ENCODE peak calls at places on chromosomes 16 and 17, in seven cellular contexts. T is AG08396; L is AG09319; Y is kidney glomerular epithelial cell; V is ACHN; D is GOT3; B is activated CD4-positive, alpha-beta T cell treated with anti-CD3 and anti-CD28 coated beads, Interleukin-2, amount 50 U/mL, for 48 hours. Q is an unnamed sample.

GRCh38 chr17:42521036-42521435 is 15.0 kb upstream of the NAGLU start:
- DNase-seq in T (no peak), Y (peak), B (no peak), V (no peak), L (no peak), D (no peak), Q (peak)

GRCh38 chr16:79088971-79089370 is 511.6 kb downstream of the MAF start:
- DNase-seq in D (no peak), T (no peak), B (no peak), Y (no peak), L (no peak), V (no peak), Q (no peak)

GRCh38 chr17:31493656-31494155 is 102.2 kb downstream of the RAB11FIP4 start:
- DNase-seq in Y (no peak), T (no peak), B (no peak), V (no peak), D (no peak), L (no peak), Q (no peak)

GRCh38 chr17:31750578-31750977 is 108.5 kb downstream of the COPRS start:
- DNase-seq in T (no peak), D (no peak), B (no peak), Y (no peak), V (no peak), L (no peak), Q (no peak)

GRCh38 chr17:7816926-7817642 is 16.9 kb upstream of the KDM6B start:
- DNase-seq in T (no peak), Y (no peak), D (no peak), V (no peak), B (no peak), L (no peak), Q (no peak)

GRCh38 chr16:52446076-52446475 is 100.9 kb downstream of the TOX3 start:
- DNase-seq in L (no peak), V (no peak), T (no peak), B (no peak), Y (no peak), D (no peak), Q (no peak)

GRCh38 chr17:8857919-8858318 is 9.6 kb downstream of the PIK3R6 start:
- DNase-seq in B (peak), T (no peak), L (no peak), Y (no peak), D (no peak), V (no peak), Q (peak)

GRCh38 chr17:8062807-8063483 is 24.1 kb downstream of the ALOX15B start:
- DNase-seq in T (no peak), Y (no peak), L (no peak), D (no peak), V (no peak), B (no peak), Q (no peak)

GRCh38 chr16:86077243-86077940 is 178.4 kb downstream of the IRF8 start:
- DNase-seq in Y (no peak), T (peak), L (no peak), D (no peak), V (no peak), B (no peak), Q (no peak)

GRCh38 chr17:39380144-39380543 is 21.3 kb downstream of the FBXL20 start:
- DNase-seq in Y (no peak), L (no peak), V (no peak), D (no peak), B (no peak), T (no peak), Q (no peak)

GRCh38 chr16:15857779-15858560 is 1.1 kb upstream of the MYH11 start:
- DNase-seq in B (no peak), D (no peak), T (peak), Y (no peak), L (no peak), V (no peak), Q (no peak)

GRCh38 chr16:49836218-49836617 is 19.7 kb downstream of the ZNF423 start:
- DNase-seq in L (no peak), D (no peak), V (no peak), Y (no peak), B (no peak), T (no peak), Q (no peak)

GRCh38 chr17:44961921-44962350 is 6.2 kb downstream of the C1QL1 start:
- DNase-seq in B (no peak), D (no peak), V (no peak), Y (no peak), T (no peak), L (no peak), Q (no peak)

GRCh38 chr17:5364156-5364555 is 55.3 kb downstream of the NUP88 start:
- DNase-seq in V (no peak), Y (no peak), B (no peak), L (peak), T (peak), D (no peak), Q (peak)

GRCh38 chr16:50254072-50254471 is 12.3 kb upstream of the ADCY7 start:
- DNase-seq in L (no peak), V (no peak), D (no peak), B (no peak), T (no peak), Y (no peak), Q (no peak)

Q was measured in HT1080.